ENCODE peak calls at places on chromosome 17, in four cellular contexts. R is pancreas, M is nucleus accumbens, G is iPS-NIHi11. C is an unnamed sample.

GRCh38 chr17:41800601-41801373 is 11.0 kb downstream of the P3H4 start:
- DNase-seq in R (no peak), M (no peak), G (peak), C (peak)

GRCh38 chr17:3683054-3683511 is 12.9 kb downstream of the P2RX5 start:
- DNase-seq in R (no peak), M (no peak), G (peak), C (no peak)

GRCh38 chr17:38748329-38749221 is at the start of gene PCGF2:
- DNase-seq in R (peak), M (peak), G (peak), C (peak)

GRCh38 chr17:64622931-64623654 is 39.0 kb downstream of the SMURF2 start:
- DNase-seq in R (no peak), M (no peak), G (no peak), C (no peak)

GRCh38 chr17:44906010-44906646 is 6.9 kb upstream of the EFTUD2 start:
- DNase-seq in R (no peak), M (no peak), G (no peak), C (no peak)

GRCh38 chr17:66203274-66204015 is 11.5 kb upstream of the CEP112 start:
- DNase-seq in R (no peak), M (no peak), G (no peak), C (no peak)

GRCh38 chr17:3966720-3967363 is 2.6 kb upstream of the ATP2A3 start:
- DNase-seq in R (peak), M (no peak), G (no peak), C (no peak)

GRCh38 chr17:40021471-40021961 is 6.3 kb downstream of the CSF3 start:
- DNase-seq in R (no peak), M (no peak), G (no peak), C (no peak)

GRCh38 chr17:37430051-37430591 is 23.4 kb downstream of the TADA2A start:
- DNase-seq in R (no peak), M (no peak), G (no peak), C (no peak)

GRCh38 chr17:81101614-81102306 is 63.5 kb upstream of the PVALEF start:
- DNase-seq in R (peak), M (peak), G (peak), C (peak)

GRCh38 chr17:18039535-18040286 is 503 bp downstream of the GID4 start:
- DNase-seq in R (peak), M (no peak), G (no peak), C (no peak)

GRCh38 chr17:31511176-31511540 is 119.7 kb downstream of the RAB11FIP4 start:
- DNase-seq in R (peak), M (no peak), G (no peak), C (no peak)

GRCh38 chr17:72976971-72977767 is 115.3 kb downstream of the SLC39A11 start:
- DNase-seq in R (no peak), M (no peak), G (peak), C (no peak)

GRCh38 chr17:28180449-28180848 is 138.0 kb downstream of the NLK start:
- DNase-seq in R (no peak), M (no peak), G (no peak), C (no peak)

GRCh38 chr17:78925234-78925633 is at the start of gene TIMP2:
- DNase-seq in R (peak), M (peak), G (peak), C (peak)

GRCh38 chr17:19531780-19532501 is 1.7 kb upstream of the SLC47A1 start:
- DNase-seq in R (no peak), M (no peak), G (no peak), C (no peak)